ENCODE peak calls at places on chromosomes 6 and 20, in six cellular contexts. One of them, this sample, is unnamed.
A peak's percentile ranks its signal among the peaks of the same experiment; 100 is the strongest.

GRCh38 chr20:62134735-62135231 is 8.4 kb downstream of the PSMA7 start:
- DNase-seq in fibroblast of lung: no peak
- DNase-seq in PC-3: no peak
- DNase-seq in GM12878: no peak
- DNase-seq in keratinocyte: no peak
- DNase-seq in neural progenitor cell: no peak
- DNase-seq in this sample: peak; percentile 69

GRCh38 chr6:125944434-125944816 is 12.1 kb upstream of the HINT3 start:
- DNase-seq in GM12878: no peak
- DNase-seq in keratinocyte: no peak
- DNase-seq in fibroblast of lung: peak; percentile 71
- DNase-seq in PC-3: peak; percentile 68
- DNase-seq in neural progenitor cell: no peak
- DNase-seq in this sample: peak; percentile 83

GRCh38 chr20:14600527-14600926 is 263.1 kb upstream of the FLRT3 start:
- DNase-seq in fibroblast of lung: no peak
- DNase-seq in neural progenitor cell: no peak
- DNase-seq in keratinocyte: no peak
- DNase-seq in PC-3: no peak
- DNase-seq in GM12878: no peak
- DNase-seq in this sample: no peak

GRCh38 chr20:33312583-33312982 is 29.6 kb downstream of the BPIFB1 start:
- DNase-seq in keratinocyte: no peak
- DNase-seq in PC-3: no peak
- DNase-seq in GM12878: no peak
- DNase-seq in fibroblast of lung: no peak
- DNase-seq in neural progenitor cell: no peak
- DNase-seq in this sample: no peak

GRCh38 chr6:125792680-125793079 is 1.9 kb downstream of the NCOA7 start:
- DNase-seq in keratinocyte: no peak
- DNase-seq in GM12878: no peak
- DNase-seq in neural progenitor cell: no peak
- DNase-seq in PC-3: no peak
- DNase-seq in fibroblast of lung: peak; percentile 43
- DNase-seq in this sample: no peak

GRCh38 chr6:158039571-158040050 is 57.9 kb downstream of the SYNJ2 start:
- DNase-seq in neural progenitor cell: no peak
- DNase-seq in fibroblast of lung: peak; percentile 91
- DNase-seq in keratinocyte: no peak
- DNase-seq in PC-3: peak; percentile 60
- DNase-seq in GM12878: no peak
- DNase-seq in this sample: peak; percentile 77

GRCh38 chr6:10529231-10529801 is 8.2 kb downstream of the GCNT2 start:
- DNase-seq in keratinocyte: no peak
- DNase-seq in neural progenitor cell: no peak
- DNase-seq in GM12878: no peak
- DNase-seq in PC-3: peak; percentile 60
- DNase-seq in fibroblast of lung: peak; percentile 77
- DNase-seq in this sample: no peak

GRCh38 chr6:21582651-21583050 is 10.9 kb upstream of the SOX4 start:
- DNase-seq in neural progenitor cell: no peak
- DNase-seq in GM12878: no peak
- DNase-seq in PC-3: peak; percentile 60
- DNase-seq in fibroblast of lung: peak; percentile 46
- DNase-seq in keratinocyte: no peak
- DNase-seq in this sample: no peak

GRCh38 chr6:3159805-3160781 is 2.7 kb upstream of the TUBB2A start:
- DNase-seq in GM12878: no peak
- DNase-seq in neural progenitor cell: peak; percentile 36
- DNase-seq in PC-3: peak; percentile 49
- DNase-seq in keratinocyte: peak; percentile 49
- DNase-seq in fibroblast of lung: peak; percentile 83
- DNase-seq in this sample: peak; percentile 83

GRCh38 chr20:34582221-34582620 is 23.7 kb downstream of the MAP1LC3A start:
- DNase-seq in fibroblast of lung: no peak
- DNase-seq in GM12878: no peak
- DNase-seq in keratinocyte: no peak
- DNase-seq in PC-3: no peak
- DNase-seq in neural progenitor cell: no peak
- DNase-seq in this sample: no peak

GRCh38 chr6:106039836-106040592 is 46.1 kb upstream of the PRDM1 start:
- DNase-seq in PC-3: no peak
- DNase-seq in GM12878: no peak
- DNase-seq in keratinocyte: no peak
- DNase-seq in fibroblast of lung: peak; percentile 27
- DNase-seq in neural progenitor cell: no peak
- DNase-seq in this sample: no peak

GRCh38 chr6:839201-839600 is 146.3 kb upstream of the EXOC2 start:
- DNase-seq in GM12878: no peak
- DNase-seq in fibroblast of lung: no peak
- DNase-seq in keratinocyte: no peak
- DNase-seq in PC-3: no peak
- DNase-seq in neural progenitor cell: no peak
- DNase-seq in this sample: no peak

GRCh38 chr20:8152183-8152582 is 20.1 kb downstream of the PLCB1 start:
- DNase-seq in GM12878: no peak
- DNase-seq in PC-3: peak; percentile 64
- DNase-seq in keratinocyte: no peak
- DNase-seq in fibroblast of lung: peak; percentile 82
- DNase-seq in neural progenitor cell: no peak
- DNase-seq in this sample: no peak

GRCh38 chr6:149856256-149856994 is 7.7 kb downstream of the LRP11 start:
- DNase-seq in keratinocyte: no peak
- DNase-seq in neural progenitor cell: no peak
- DNase-seq in PC-3: peak; percentile 23
- DNase-seq in GM12878: no peak
- DNase-seq in fibroblast of lung: no peak
- DNase-seq in this sample: no peak

GRCh38 chr20:13158339-13158738 is 62.7 kb upstream of the ISM1 start:
- DNase-seq in fibroblast of lung: no peak
- DNase-seq in keratinocyte: no peak
- DNase-seq in GM12878: no peak
- DNase-seq in neural progenitor cell: no peak
- DNase-seq in PC-3: no peak
- DNase-seq in this sample: no peak

GRCh38 chr6:34115396-34116314 is 30.2 kb downstream of the GRM4 start:
- DNase-seq in neural progenitor cell: peak; percentile 92
- DNase-seq in keratinocyte: no peak
- DNase-seq in fibroblast of lung: peak; percentile 5
- DNase-seq in GM12878: no peak
- DNase-seq in PC-3: peak; percentile 17
- DNase-seq in this sample: no peak

GRCh38 chr20:57977588-57977987 is 250.9 kb downstream of the ANKRD60 start:
- DNase-seq in neural progenitor cell: no peak
- DNase-seq in PC-3: no peak
- DNase-seq in GM12878: no peak
- DNase-seq in fibroblast of lung: no peak
- DNase-seq in keratinocyte: no peak
- DNase-seq in this sample: no peak

GRCh38 chr20:16385891-16386290 is 187.4 kb downstream of the KIF16B start:
- DNase-seq in GM12878: no peak
- DNase-seq in neural progenitor cell: no peak
- DNase-seq in fibroblast of lung: no peak
- DNase-seq in PC-3: no peak
- DNase-seq in keratinocyte: no peak
- DNase-seq in this sample: no peak

GRCh38 chr6:107491059-107491609 is 1.2 kb downstream of the SOBP start:
- DNase-seq in PC-3: no peak
- DNase-seq in fibroblast of lung: no peak
- DNase-seq in neural progenitor cell: peak; percentile 86
- DNase-seq in keratinocyte: no peak
- DNase-seq in GM12878: no peak
- DNase-seq in this sample: peak; percentile 83

GRCh38 chr20:20549267-20549612 is 163.2 kb downstream of the RALGAPA2 start:
- DNase-seq in GM12878: no peak
- DNase-seq in keratinocyte: peak; percentile 96
- DNase-seq in fibroblast of lung: peak; percentile 10
- DNase-seq in PC-3: peak; percentile 70
- DNase-seq in neural progenitor cell: no peak
- DNase-seq in this sample: no peak

GRCh38 chr6:87959083-87959482 is 88.6 kb upstream of the SPACA1 start:
- DNase-seq in GM12878: no peak
- DNase-seq in neural progenitor cell: no peak
- DNase-seq in PC-3: no peak
- DNase-seq in fibroblast of lung: no peak
- DNase-seq in keratinocyte: no peak
- DNase-seq in this sample: no peak

GRCh38 chr20:38217791-38218565 is 42.6 kb downstream of the KIAA1755 start:
- DNase-seq in keratinocyte: peak; percentile 60
- DNase-seq in PC-3: peak; percentile 93
- DNase-seq in GM12878: no peak
- DNase-seq in fibroblast of lung: peak; percentile 97
- DNase-seq in neural progenitor cell: peak; percentile 27
- DNase-seq in this sample: no peak

GRCh38 chr6:21594427-21595264 is 1.1 kb downstream of the SOX4 start:
- DNase-seq in keratinocyte: no peak
- DNase-seq in neural progenitor cell: peak; percentile 64
- DNase-seq in PC-3: peak; percentile 34
- DNase-seq in GM12878: no peak
- DNase-seq in fibroblast of lung: peak; percentile 67
- DNase-seq in this sample: peak; percentile 91

GRCh38 chr6:112253505-112253841 is 894 bp downstream of the LAMA4 start:
- DNase-seq in GM12878: no peak
- DNase-seq in neural progenitor cell: peak; percentile 17
- DNase-seq in keratinocyte: no peak
- DNase-seq in fibroblast of lung: no peak
- DNase-seq in PC-3: peak; percentile 3
- DNase-seq in this sample: no peak

GRCh38 chr20:47607208-47607613 is 105.5 kb downstream of the NCOA3 start:
- DNase-seq in PC-3: peak; percentile 46
- DNase-seq in GM12878: no peak
- DNase-seq in fibroblast of lung: peak; percentile 61
- DNase-seq in keratinocyte: no peak
- DNase-seq in neural progenitor cell: no peak
- DNase-seq in this sample: no peak

GRCh38 chr6:12911387-12911960 is 194.9 kb downstream of the PHACTR1 start:
- DNase-seq in keratinocyte: no peak
- DNase-seq in neural progenitor cell: peak; percentile 23
- DNase-seq in GM12878: no peak
- DNase-seq in fibroblast of lung: peak; percentile 29
- DNase-seq in PC-3: peak; percentile 51
- DNase-seq in this sample: no peak

GRCh38 chr6:31272431-31272830 is 539 bp upstream of the HLA-C start:
- DNase-seq in PC-3: no peak
- DNase-seq in fibroblast of lung: peak; percentile 3
- DNase-seq in keratinocyte: no peak
- DNase-seq in neural progenitor cell: peak; percentile 8
- DNase-seq in GM12878: no peak
- DNase-seq in this sample: no peak

GRCh38 chr6:169340395-169340794 is 86.7 kb upstream of the THBS2 start:
- DNase-seq in keratinocyte: no peak
- DNase-seq in neural progenitor cell: no peak
- DNase-seq in PC-3: peak; percentile 69
- DNase-seq in fibroblast of lung: peak; percentile 15
- DNase-seq in GM12878: no peak
- DNase-seq in this sample: no peak

GRCh38 chr20:34522969-34523871 is 7.0 kb downstream of the DYNLRB1 start:
- DNase-seq in neural progenitor cell: peak; percentile 69
- DNase-seq in keratinocyte: no peak
- DNase-seq in GM12878: no peak
- DNase-seq in PC-3: peak; percentile 87
- DNase-seq in fibroblast of lung: peak; percentile 50
- DNase-seq in this sample: no peak

DNA sequence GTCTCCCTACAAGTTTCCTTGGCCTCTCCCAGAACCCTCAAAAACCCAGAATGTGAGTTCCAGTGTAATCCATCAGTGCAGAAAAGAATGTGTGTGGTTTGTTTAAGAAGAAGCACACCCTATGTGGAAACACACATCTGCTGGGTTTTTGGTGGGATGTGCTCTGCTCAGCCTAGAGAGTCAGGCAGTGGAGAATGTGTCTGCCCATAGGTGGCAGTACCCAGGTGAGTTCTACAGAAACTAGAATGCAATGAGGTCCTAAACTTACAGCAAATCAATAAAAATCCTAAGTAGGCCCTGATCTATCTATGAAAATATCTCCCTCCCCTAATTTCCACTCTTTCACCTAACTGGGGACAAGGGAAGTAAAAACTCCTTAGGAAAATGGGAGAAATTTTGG is 437.3 kb downstream of the DHX35 start:
- DNase-seq in keratinocyte: no peak
- DNase-seq in PC-3: no peak
- DNase-seq in GM12878: no peak
- DNase-seq in fibroblast of lung: no peak
- DNase-seq in neural progenitor cell: no peak
- DNase-seq in this sample: no peak
- TF ChIP-seq CTCF in keratinocyte: no peak
- TF ChIP-seq CTCF in PC-3: no peak
- TF ChIP-seq CTCF in GM12878: no peak
- TF ChIP-seq CTCF in fibroblast of lung: no peak
- TF ChIP-seq CTCF in neural progenitor cell: no peak
- TF ChIP-seq CTCF in this sample: no peak

GRCh38 chr6:135817035-135817434 is 34.5 kb upstream of the PDE7B start:
- DNase-seq in GM12878: no peak
- DNase-seq in PC-3: no peak
- DNase-seq in keratinocyte: no peak
- DNase-seq in neural progenitor cell: no peak
- DNase-seq in fibroblast of lung: no peak
- DNase-seq in this sample: no peak
- H3K4me3 ChIP-seq in GM12878: no peak overlapping the region
- H3K4me3 ChIP-seq in PC-3: no peak overlapping the region
- H3K4me3 ChIP-seq in keratinocyte: no peak overlapping the region
- H3K4me3 ChIP-seq in neural progenitor cell: no peak overlapping the region
- H3K4me3 ChIP-seq in fibroblast of lung: no peak overlapping the region
- H3K4me3 ChIP-seq in this sample: no peak overlapping the region

DNA sequence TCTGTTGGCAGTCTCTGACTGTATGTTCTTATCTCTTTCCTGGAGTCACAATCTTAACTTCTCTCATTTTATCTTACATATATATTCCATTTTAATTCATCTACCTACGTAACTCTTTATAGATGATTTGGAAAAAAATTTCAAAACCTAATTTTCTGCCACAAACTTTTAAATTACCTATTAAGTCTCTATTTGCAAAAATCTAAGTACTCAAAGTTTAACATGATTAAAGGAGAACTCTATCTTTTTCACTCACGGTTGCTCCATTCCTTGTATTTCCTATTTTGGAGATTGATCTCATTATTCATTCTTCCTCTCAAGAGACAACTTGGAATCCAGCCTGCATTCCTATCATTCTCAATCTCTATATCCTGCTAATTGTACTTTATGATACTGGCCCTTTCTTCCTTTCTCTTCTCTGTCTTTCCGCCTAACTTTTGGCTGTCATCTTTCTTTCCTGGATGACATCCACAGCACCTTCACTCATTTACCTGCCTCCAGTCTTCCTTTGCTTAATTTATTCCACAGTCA is 1071.1 kb upstream of the CITED2 start:
- DNase-seq in keratinocyte: no peak
- DNase-seq in fibroblast of lung: peak; percentile 83
- DNase-seq in neural progenitor cell: no peak
- DNase-seq in PC-3: peak; percentile 48
- DNase-seq in GM12878: no peak
- DNase-seq in this sample: no peak
- H3K9ac ChIP-seq in keratinocyte: no peak overlapping the region
- H3K9ac ChIP-seq in fibroblast of lung: no peak overlapping the region
- H3K9ac ChIP-seq in neural progenitor cell: no peak overlapping the region
- H3K9ac ChIP-seq in PC-3: no peak overlapping the region
- H3K9ac ChIP-seq in GM12878: no peak overlapping the region
- H3K9ac ChIP-seq in this sample: no peak overlapping the region

GRCh38 chr20:31788578-31788977 is 30.6 kb upstream of the MYLK2 start:
- DNase-seq in fibroblast of lung: no peak
- DNase-seq in keratinocyte: no peak
- DNase-seq in GM12878: no peak
- DNase-seq in neural progenitor cell: no peak
- DNase-seq in PC-3: no peak
- DNase-seq in this sample: no peak
- TF ChIP-seq CTCF in fibroblast of lung: no peak
- TF ChIP-seq CTCF in keratinocyte: no peak
- TF ChIP-seq CTCF in GM12878: no peak
- TF ChIP-seq CTCF in neural progenitor cell: no peak
- TF ChIP-seq CTCF in PC-3: peak; percentile 38
- TF ChIP-seq CTCF in this sample: no peak

This sample was measured in kidney.